ENCODE peak calls at places on chromosomes 4 and X, in ten cellular contexts. F is HS-27A; G is fibroblast of lung; N is naive thymus-derived CD8-positive, alpha-beta T cell; O is NCI-H1694 treated with DMSO at 0.1 percent for 48 hours; L is T-cell; D is body of pancreas; E is activated CD4-positive, alpha-beta T cell treated with anti-CD3 and anti-CD28 coated beads, Interleukin-2, amount 10 ng/mL, durations not matched to agents 7 days and 5 days; T is CD4-positive, alpha-beta T cell; I is stimulated activated CD8-positive, alpha-beta memory T cell treated with anti-CD3 and anti-CD28 coated beads, Interleukin-7, amount 100 ng/mL, for 24 hours. Y is an unnamed sample.

GRCh38 chrX:134374294-134374693 is 85.7 kb upstream of the HPRT1 start:
- DNase-seq in F (no peak), G (peak), N (no peak), O (no peak), L (no peak), D (no peak), E (peak), T (no peak), I (no peak), Y (no peak)

GRCh38 chr4:95599777-95600436 is 51.1 kb upstream of the UNC5C start:
- DNase-seq in F (no peak), G (no peak), N (no peak), O (no peak), L (no peak), D (no peak), E (peak), T (no peak), I (no peak), Y (no peak)

GRCh38 chr4:164134388-164134787 is 619.5 kb upstream of the SMIM31 start:
- DNase-seq in F (no peak), G (peak), N (no peak), O (no peak), L (no peak), D (no peak), E (no peak), T (no peak), I (no peak), Y (no peak)

GRCh38 chr4:128163177-128164117 is 102.3 kb downstream of the LARP1B start:
- DNase-seq in F (peak), G (peak), N (no peak), O (no peak), L (no peak), D (no peak), E (no peak), T (no peak), I (no peak), Y (no peak)

GRCh38 chr4:85474818-85475630 is at the start of gene ARHGAP24:
- DNase-seq in F (peak), G (peak), N (no peak), O (no peak), L (no peak), D (peak), E (no peak), T (no peak), I (no peak), Y (peak)

GRCh38 chr4:185862340-185862739 is 50.3 kb upstream of the SORBS2 start:
- DNase-seq in F (no peak), G (no peak), N (no peak), O (no peak), L (no peak), D (no peak), E (no peak), T (no peak), I (no peak), Y (no peak)

GRCh38 chr4:89788243-89789072 is 48.5 kb downstream of the SNCA start:
- DNase-seq in F (no peak), G (peak), N (no peak), O (no peak), L (no peak), D (no peak), E (no peak), T (no peak), I (no peak), Y (no peak)

GRCh38 chrX:38965883-38966282 is 164.6 kb downstream of the MID1IP1 start:
- DNase-seq in F (no peak), G (no peak), N (no peak), O (no peak), L (no peak), D (no peak), E (no peak), T (no peak), I (no peak), Y (no peak)

Y was measured in omental fat pad.